ENCODE peak calls at places on chromosomes 16 and 17, in ten cellular contexts. R, N, E, Y, Q, O, J, V, L and C are unnamed samples.

GRCh38 chr17:29243792-29244191 is 2.9 kb upstream of the CRYBA1 start:
- DNase-seq in R (no peak), N (peak), E (no peak), Y (no peak), Q (no peak), O (no peak), J (no peak), V (no peak), L (no peak), C (no peak)

GRCh38 chr17:67549787-67550186 is 167.9 kb upstream of the NOL11 start:
- DNase-seq in R (no peak), N (no peak), E (no peak), Y (no peak), Q (no peak), O (no peak), J (no peak), V (no peak), L (no peak), C (no peak)

GRCh38 chr17:17737938-17738894 is 57.0 kb downstream of the RAI1 start:
- DNase-seq in R (no peak), N (peak), E (peak), Y (peak), Q (no peak), O (no peak), J (no peak), V (peak), L (no peak), C (peak)

GRCh38 chr17:68576811-68577551 is 24.2 kb downstream of the FAM20A start:
- DNase-seq in R (no peak), N (peak), E (no peak), Y (no peak), Q (peak), O (no peak), J (no peak), V (no peak), L (no peak), C (no peak)

GRCh38 chr17:41494524-41494923 is 4.8 kb upstream of the KRT36 start:
- DNase-seq in R (no peak), N (peak), E (no peak), Y (no peak), Q (no peak), O (no peak), J (no peak), V (no peak), L (no peak), C (no peak)

GRCh38 chr16:48629531-48629930 is 19.6 kb upstream of the N4BP1 start:
- DNase-seq in R (no peak), N (no peak), E (peak), Y (no peak), Q (no peak), O (no peak), J (no peak), V (no peak), L (no peak), C (no peak)

GRCh38 chr17:43810823-43811222 is 22.1 kb downstream of the MPP3 start:
- DNase-seq in R (no peak), N (no peak), E (no peak), Y (no peak), Q (no peak), O (no peak), J (no peak), V (no peak), L (no peak), C (no peak)

GRCh38 chr16:11036868-11037410 is 92.6 kb downstream of the CLEC16A start:
- DNase-seq in R (no peak), N (no peak), E (no peak), Y (no peak), Q (no peak), O (no peak), J (no peak), V (no peak), L (no peak), C (no peak)

GRCh38 chr17:48646183-48647102 is 20.3 kb upstream of the HOXB9 start:
- DNase-seq in R (peak), N (no peak), E (no peak), Y (no peak), Q (no peak), O (peak), J (no peak), V (peak), L (peak), C (no peak)